ENCODE peak calls at places on chromosome 15, in four cellular contexts. C is A549, V is tibial artery, U is GM19239. B is an unnamed sample.
A peak's percentile ranks its signal among the peaks of the same experiment; 100 is the strongest.

GRCh38 chr15:88448991-88449461 is 18.2 kb downstream of the MRPL46 start:
- DNase-seq in U (no peak), C (no peak), V (no peak), B (no peak)

GRCh38 chr15:80003171-80003570 is 32.2 kb upstream of the BCL2A1 start:
- DNase-seq in U (no peak), V (no peak), C (no peak), B (no peak)

GRCh38 chr15:101724675-101725005 is 367 bp upstream of the TARS3 start:
- DNase-seq in C (no peak), V (no peak), U (no peak), B (no peak)

GRCh38 chr15:67248106-67248505 is 6.4 kb downstream of the AAGAB start:
- DNase-seq in C (no peak), U (no peak), V (no peak), B (no peak)

GRCh38 chr15:27438403-27439375 is 467.7 kb downstream of the GABRG3 start:
- DNase-seq in C (no peak), U (no peak), V (no peak), B (no peak)

GRCh38 chr15:86644319-86644718 is 564.6 kb downstream of the AGBL1 start:
- DNase-seq in U (no peak), V (no peak), C (no peak), B (no peak)

GRCh38 chr15:64461577-64462162 is 1.3 kb downstream of the ZNF609 start:
- DNase-seq in U (peak; percentile 42), V (no peak), C (peak; percentile 44), B (peak; percentile 10)

GRCh38 chr15:74202461-74203401 is at the start of gene STRA6:
- DNase-seq in U (no peak), V (no peak), C (peak; percentile 75), B (peak; percentile 45)

GRCh38 chr15:39553947-39554731 is 26.7 kb upstream of the THBS1 start:
- DNase-seq in V (no peak), C (no peak), U (no peak), B (no peak)

GRCh38 chr15:51030649-51031316 is 63.9 kb downstream of the TNFAIP8L3 start:
- DNase-seq in U (no peak), V (peak; percentile 57), C (peak; percentile 67), B (no peak)

GRCh38 chr15:74228723-74229081 is 7.4 kb upstream of the CCDC33 start:
- DNase-seq in C (no peak), U (no peak), V (no peak), B (peak; percentile 53)

GRCh38 chr15:49915822-49916221 is 203.2 kb downstream of the ATP8B4 start:
- DNase-seq in V (no peak), C (no peak), U (no peak), B (no peak)

GRCh38 chr15:87508086-87508485 is 748.5 kb downstream of the NTRK3 start:
- DNase-seq in C (no peak), V (no peak), U (no peak), B (no peak)

GRCh38 chr15:47194718-47195117 is 522.6 kb upstream of the SEMA6D start:
- DNase-seq in V (no peak), U (no peak), C (no peak), B (peak; percentile 4)

GRCh38 chr15:65244638-65245037 is 33.4 kb upstream of the CILP start:
- DNase-seq in U (no peak), V (no peak), C (no peak), B (no peak)

GRCh38 chr15:74614744-74615312 is 808 bp upstream of the CLK3 start:
- DNase-seq in V (peak; percentile 84), C (no peak), U (peak; percentile 48), B (peak; percentile 84)

GRCh38 chr15:79091204-79091867 is 756 bp upstream of the RASGRF1 start:
- DNase-seq in U (no peak), V (no peak), C (peak; percentile 47), B (peak; percentile 61)

GRCh38 chr15:38618242-38618925 is 53.8 kb upstream of the RASGRP1 start:
- DNase-seq in C (no peak), U (no peak), V (no peak), B (no peak)